ENCODE peak calls at places on chromosomes 2 and 18, in ten cellular contexts. N is PC-9, G is HepG2, C is GM23338, S is GM23248, I is hepatocyte, H is PC-3, D is astrocyte, Y is H9, X is K562. P is an unnamed sample.
A peak's percentile ranks its signal among the peaks of the same experiment; 100 is the strongest.

GRCh38 chr2:241788572-241788971 is 11.9 kb downstream of the GAL3ST2 start:
- DNase-seq in G (no peak), X (no peak), D (no peak), N (no peak), C (no peak), S (peak; percentile 26), H (no peak), Y (no peak), I (no peak), P (peak; percentile 27)

GRCh38 chr18:78242796-78243195 is 736.8 kb upstream of the SALL3 start:
- DNase-seq in Y (no peak), H (no peak), N (no peak), X (no peak), S (peak; percentile 11), C (no peak), G (no peak), D (no peak), I (no peak), P (no peak)

GRCh38 chr2:15548974-15549373 is 12.2 kb downstream of the NBAS start:
- DNase-seq in D (no peak), H (no peak), I (no peak), N (no peak), C (no peak), Y (no peak), G (no peak), S (no peak), X (no peak), P (no peak)

GRCh38 chr2:234999740-235000425 is 48.1 kb downstream of the SH3BP4 start:
- DNase-seq in C (no peak), N (no peak), I (no peak), S (no peak), X (no peak), Y (no peak), G (no peak), D (no peak), H (no peak), P (no peak)

GRCh38 chr2:58620127-58620526 is 379.0 kb upstream of the FANCL start:
- DNase-seq in C (no peak), S (peak; percentile 57), H (peak; percentile 87), N (peak; percentile 70), Y (no peak), G (no peak), I (no peak), D (peak; percentile 46), X (no peak), P (peak; percentile 80)

GRCh38 chr2:50995610-50996009 is 36.3 kb downstream of the NRXN1 start:
- DNase-seq in X (no peak), S (no peak), I (peak; percentile 40), N (no peak), D (peak; percentile 54), G (no peak), C (no peak), Y (no peak), H (peak; percentile 34), P (no peak)

GRCh38 chr2:215756351-215756731 is 257.0 kb downstream of the MREG start:
- DNase-seq in C (no peak), G (no peak), Y (no peak), N (no peak), D (no peak), H (no peak), X (no peak), I (no peak), S (no peak), P (no peak)

GRCh38 chr2:114729025-114729424 is 286.6 kb downstream of the DPP10 start:
- DNase-seq in I (peak; percentile 36), H (peak; percentile 36), C (peak; percentile 34), N (no peak), D (no peak), Y (no peak), G (peak; percentile 12), S (no peak), X (no peak), P (no peak)

GRCh38 chr2:167961536-167961935 is 285.9 kb downstream of the STK39 start:
- DNase-seq in Y (no peak), X (no peak), C (no peak), D (no peak), H (no peak), I (no peak), G (no peak), S (no peak), N (no peak), P (no peak)

GRCh38 chr18:79381811-79382311 is 13.9 kb upstream of the NFATC1 start:
- DNase-seq in C (no peak), Y (peak; percentile 23), H (no peak), G (no peak), S (no peak), I (no peak), X (no peak), D (no peak), N (no peak), P (no peak)

GRCh38 chr2:135005753-135006152 is 41.5 kb downstream of the MAP3K19 start:
- DNase-seq in X (no peak), N (no peak), S (peak; percentile 3), H (no peak), Y (no peak), C (peak; percentile 11), G (no peak), D (no peak), I (no peak), P (no peak)

GRCh38 chr2:184006998-184007397 is 591.3 kb upstream of the ZNF804A start:
- DNase-seq in H (no peak), G (peak; percentile 65), N (no peak), I (no peak), X (no peak), S (no peak), Y (no peak), C (no peak), D (no peak), P (no peak)

GRCh38 chr2:219612605-219613286 is 14.7 kb upstream of the SLC4A3 start:
- DNase-seq in G (no peak), Y (no peak), D (no peak), S (no peak), N (no peak), I (no peak), H (no peak), X (no peak), C (no peak), P (no peak)

GRCh38 chr2:176562359-176563043 is 293.3 kb downstream of the MTX2 start:
- DNase-seq in Y (no peak), C (no peak), N (peak; percentile 75), H (peak; percentile 73), S (peak; percentile 91), I (no peak), G (no peak), X (no peak), D (peak; percentile 90), P (peak; percentile 52)

GRCh38 chr2:225452677-225453076 is 53.2 kb downstream of the NYAP2 start:
- DNase-seq in S (peak; percentile 1), D (peak; percentile 61), I (no peak), G (no peak), X (no peak), H (no peak), Y (no peak), C (peak; percentile 16), N (no peak), P (no peak)

GRCh38 chr18:62596145-62597005 is 73.5 kb downstream of the ZCCHC2 start:
- DNase-seq in Y (no peak), D (peak; percentile 10), H (no peak), N (peak; percentile 18), S (peak; percentile 49), X (no peak), I (peak; percentile 36), C (peak; percentile 62), G (no peak), P (peak; percentile 20)

GRCh38 chr18:10687161-10687925 is 161.5 kb downstream of the NAPG start:
- DNase-seq in G (no peak), X (no peak), S (no peak), C (no peak), D (no peak), N (no peak), H (no peak), Y (no peak), I (no peak), P (peak; percentile 69)

GRCh38 chr2:54556659-54557121 is 100.6 kb downstream of the SPTBN1 start:
- DNase-seq in D (peak; percentile 96), Y (no peak), C (no peak), N (peak; percentile 83), I (no peak), X (no peak), S (peak; percentile 84), H (no peak), G (no peak), P (peak; percentile 58)
- H4K20me1 ChIP-seq in D (peaks cover 49% of the 10 kb centered on the region), Y (no peaks in the 10 kb centered on the region), C (peaks cover 7% of the 10 kb centered on the region), N (no peaks in the 10 kb centered on the region), I (peaks cover 10% of the 10 kb centered on the region), X (no peaks in the 10 kb centered on the region), S (no peaks in the 10 kb centered on the region), H (peaks cover 10% of the 10 kb centered on the region), G (peaks cover 14% of the 10 kb centered on the region), P (no peaks in the 10 kb centered on the region)

GRCh38 chr2:159606287-159606686 is 10.1 kb downstream of the BAZ2B start:
- DNase-seq in D (no peak), I (no peak), N (no peak), X (no peak), Y (no peak), H (no peak), G (peak; percentile 17), C (no peak), S (no peak), P (no peak)
- H4K20me1 ChIP-seq in D (peaks cover 32% of the 10 kb centered on the region), I (peaks cover 19% of the 10 kb centered on the region), N (no peaks in the 10 kb centered on the region), X (no peaks in the 10 kb centered on the region), Y (no peaks in the 10 kb centered on the region), H (no peaks in the 10 kb centered on the region), G (no peaks in the 10 kb centered on the region), C (peaks cover 3% of the 10 kb centered on the region), S (no peaks in the 10 kb centered on the region), P (no peaks in the 10 kb centered on the region)

DNA sequence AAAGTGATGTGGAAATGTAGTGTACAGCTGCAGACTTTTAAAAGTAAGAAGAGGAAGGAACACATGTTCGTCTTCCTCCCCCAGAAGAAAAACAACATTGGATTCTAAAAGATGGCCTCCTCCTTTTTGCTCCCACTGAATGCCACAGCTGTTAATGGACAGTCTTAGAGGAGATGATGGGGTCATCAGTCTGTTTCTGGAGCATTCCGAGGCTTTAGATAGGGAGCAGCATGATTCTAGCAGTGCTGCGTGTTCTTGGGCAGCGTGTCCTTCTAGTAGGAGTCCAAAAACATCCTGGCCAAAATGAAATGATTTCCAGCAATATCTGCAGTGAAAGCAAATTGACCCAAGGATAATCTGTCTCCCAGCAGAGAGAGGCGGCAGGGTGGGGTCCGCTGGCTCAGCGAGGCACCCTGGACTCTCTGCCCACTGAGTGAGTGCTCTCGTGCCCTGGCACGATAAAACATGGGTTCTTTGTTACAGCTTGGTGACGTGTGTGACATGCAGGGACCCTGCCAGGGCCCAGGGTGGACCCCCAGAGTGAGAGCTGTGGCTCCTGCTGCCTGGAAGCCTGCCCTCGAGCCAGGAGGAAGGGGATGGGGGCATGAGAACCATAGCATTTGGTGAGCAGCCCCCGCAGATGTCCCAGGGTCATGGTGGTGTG is 196.0 kb downstream of the FAM210A start:
- DNase-seq in Y (no peak), C (no peak), I (no peak), D (no peak), H (no peak), N (no peak), G (no peak), X (no peak), S (no peak), P (no peak)
- H4K20me1 ChIP-seq in Y (no peaks in the 10 kb centered on the region), C (no peaks in the 10 kb centered on the region), I (no peaks in the 10 kb centered on the region), D (no peaks in the 10 kb centered on the region), H (no peaks in the 10 kb centered on the region), N (no peaks in the 10 kb centered on the region), G (no peaks in the 10 kb centered on the region), X (no peaks in the 10 kb centered on the region), S (no peaks in the 10 kb centered on the region), P (no peaks in the 10 kb centered on the region)

DNA sequence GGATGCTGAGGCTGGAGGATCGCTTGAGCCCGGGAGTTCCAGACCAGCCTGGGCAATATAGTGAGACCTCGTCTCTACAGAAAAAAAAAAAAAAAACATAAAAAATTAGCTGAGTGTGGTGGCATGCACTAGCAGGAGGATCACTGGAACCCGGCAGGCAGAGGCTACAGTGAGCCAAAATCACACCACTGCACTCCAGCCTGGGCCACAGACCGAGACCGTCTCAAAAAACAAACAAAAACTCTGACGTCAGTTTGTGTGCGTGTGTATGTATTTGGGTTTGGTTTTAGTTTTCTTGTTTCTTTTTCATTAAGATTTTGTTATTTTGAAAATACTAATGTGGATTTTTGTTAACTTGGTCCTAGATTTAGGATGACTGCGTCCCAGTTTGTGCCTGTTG is 19.0 kb downstream of the CEP68 start:
- DNase-seq in I (no peak), D (no peak), H (no peak), C (no peak), N (no peak), Y (no peak), X (no peak), G (no peak), S (no peak), P (no peak)
- H4K20me1 ChIP-seq in I (peaks cover 7% of the 10 kb centered on the region), D (peaks cover 83% of the 10 kb centered on the region), H (no peaks in the 10 kb centered on the region), C (peaks cover 31% of the 10 kb centered on the region), N (peaks cover 16% of the 10 kb centered on the region), Y (no peaks in the 10 kb centered on the region), X (peaks cover 8% of the 10 kb centered on the region), G (peaks cover 5% of the 10 kb centered on the region), S (no peaks in the 10 kb centered on the region), P (peaks cover 2% of the 10 kb centered on the region)

P was measured in mammary epithelial cell.